ENCODE peak calls at places on chromosomes 2 and 18, in four cellular contexts. One of them, this sample, is unnamed.
A peak's percentile ranks its signal among the peaks of the same experiment; 100 is the strongest.

GRCh38 chr2:45264227-45265225 is 255.3 kb upstream of the SIX2 start:
- DNase-seq in K562: no peak
- DNase-seq in GM12878: no peak
- DNase-seq in HepG2: no peak
- DNase-seq in this sample: no peak

GRCh38 chr2:45218931-45219339 is 209.7 kb upstream of the SIX2 start:
- DNase-seq in K562: no peak
- DNase-seq in GM12878: no peak
- DNase-seq in HepG2: no peak
- DNase-seq in this sample: no peak

GRCh38 chr2:64952113-64952895 is 36.9 kb upstream of the SLC1A4 start:
- DNase-seq in K562: no peak
- DNase-seq in HepG2: no peak
- DNase-seq in GM12878: no peak
- DNase-seq in this sample: no peak

GRCh38 chr18:26089247-26090129 is 925 bp downstream of the SS18 start:
- DNase-seq in GM12878: no peak
- DNase-seq in K562: no peak
- DNase-seq in HepG2: peak; percentile 6
- DNase-seq in this sample: no peak

GRCh38 chr18:73975266-73975665 is 172.4 kb downstream of the FBXO15 start:
- DNase-seq in K562: no peak
- DNase-seq in GM12878: no peak
- DNase-seq in HepG2: no peak
- DNase-seq in this sample: no peak

GRCh38 chr2:189613077-189613636 is 32.6 kb upstream of the SLC40A1 start:
- DNase-seq in GM12878: no peak
- DNase-seq in K562: peak; percentile 69
- DNase-seq in HepG2: peak; percentile 96
- DNase-seq in this sample: no peak

GRCh38 chr18:13294309-13294708 is 75.7 kb downstream of the LDLRAD4 start:
- DNase-seq in HepG2: no peak
- DNase-seq in GM12878: no peak
- DNase-seq in K562: no peak
- DNase-seq in this sample: no peak

GRCh38 chr2:71667256-71668182 is 214.2 kb downstream of the DYSF start:
- DNase-seq in K562: no peak
- DNase-seq in HepG2: no peak
- DNase-seq in GM12878: no peak
- DNase-seq in this sample: no peak

GRCh38 chr2:126496493-126496892 is 159.5 kb upstream of the GYPC start:
- DNase-seq in K562: no peak
- DNase-seq in GM12878: peak; percentile 72
- DNase-seq in HepG2: no peak
- DNase-seq in this sample: no peak

GRCh38 chr2:182302972-182303371 is 123.9 kb downstream of the PDE1A start:
- DNase-seq in HepG2: no peak
- DNase-seq in K562: no peak
- DNase-seq in GM12878: no peak
- DNase-seq in this sample: no peak

GRCh38 chr2:237955640-237956401 is 11.0 kb upstream of the UBE2F start:
- DNase-seq in GM12878: no peak
- DNase-seq in K562: no peak
- DNase-seq in HepG2: no peak
- DNase-seq in this sample: peak; percentile 54
- TF ChIP-seq MAX in GM12878: no peak
- TF ChIP-seq MAX in K562: no peak
- TF ChIP-seq MAX in HepG2: no peak
- TF ChIP-seq MAX in this sample: no peak

GRCh38 chr2:105553538-105554196 is 154.8 kb upstream of the FHL2 start:
- DNase-seq in GM12878: no peak
- DNase-seq in K562: no peak
- DNase-seq in HepG2: no peak
- DNase-seq in this sample: no peak
- TF ChIP-seq CREM in GM12878: no peak
- TF ChIP-seq CREM in K562: no peak
- TF ChIP-seq CREM in HepG2: no peak
- TF ChIP-seq CREM in this sample: no peak

GRCh38 chr2:124039032-124039431 is 13.9 kb downstream of the CNTNAP5 start:
- DNase-seq in K562: no peak
- DNase-seq in GM12878: no peak
- DNase-seq in HepG2: no peak
- DNase-seq in this sample: no peak
- TF ChIP-seq MAX in K562: no peak
- TF ChIP-seq MAX in GM12878: no peak
- TF ChIP-seq MAX in HepG2: no peak
- TF ChIP-seq MAX in this sample: no peak

DNA sequence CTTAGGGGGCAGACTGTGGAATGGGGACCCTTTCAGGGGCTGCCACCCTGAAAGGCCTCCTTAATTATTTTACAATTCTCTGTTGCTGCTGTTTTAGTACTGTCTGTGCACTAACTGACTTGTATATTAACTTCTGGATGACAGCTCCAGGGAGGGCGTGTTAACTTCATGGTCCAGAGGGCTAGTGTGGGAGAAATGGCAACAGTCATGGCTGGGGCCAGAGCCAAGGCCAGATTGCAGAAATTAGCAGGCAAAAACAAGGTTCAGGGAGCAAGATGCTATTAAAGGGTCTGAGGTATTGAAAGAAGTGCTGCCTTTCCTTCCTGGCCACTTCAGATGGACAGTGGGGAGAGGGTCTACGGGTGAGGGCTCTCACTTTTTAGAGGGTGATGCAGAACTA is 9.1 kb downstream of the WIPF1 start:
- DNase-seq in HepG2: no peak
- DNase-seq in K562: no peak
- DNase-seq in GM12878: no peak
- DNase-seq in this sample: no peak
- TF ChIP-seq CREM in HepG2: no peak
- TF ChIP-seq CREM in K562: no peak
- TF ChIP-seq CREM in GM12878: no peak
- TF ChIP-seq CREM in this sample: no peak